ENCODE peak calls at places on chromosome 6, in five cellular contexts. V is GM23338, X is uterus, A is amniotic stem cell, F is B cell. E is an unnamed sample.

GRCh38 chr6:42104095-42104806 is 38.2 kb downstream of the C6orf132 start:
- DNase-seq in V (peak), X (peak), A (no peak), F (peak), E (peak)

GRCh38 chr6:51775942-51776860 is 311.2 kb downstream of the PKHD1 start:
- DNase-seq in V (no peak), X (no peak), A (no peak), F (no peak), E (no peak)

GRCh38 chr6:127119361-127120108 is 1.1 kb downstream of the RSPO3 start:
- DNase-seq in V (peak), X (peak), A (no peak), F (peak), E (peak)

GRCh38 chr6:107674995-107675738 is 148.9 kb downstream of the SCML4 start:
- DNase-seq in V (peak), X (peak), A (peak), F (peak), E (peak)

GRCh38 chr6:13372688-13373487 is 44.6 kb upstream of the TBC1D7 start:
- DNase-seq in V (no peak), X (no peak), A (no peak), F (no peak), E (no peak)

GRCh38 chr6:18551228-18551627 is 164.1 kb downstream of the RNF144B start:
- DNase-seq in V (no peak), X (no peak), A (peak), F (no peak), E (no peak)

GRCh38 chr6:147752686-147753418 is 244.4 kb downstream of the SAMD5 start:
- DNase-seq in V (no peak), X (no peak), A (no peak), F (no peak), E (no peak)

GRCh38 chr6:36442083-36442670 is 477 bp downstream of the PXT1 start:
- DNase-seq in V (no peak), X (no peak), A (no peak), F (no peak), E (no peak)

GRCh38 chr6:139982652-139983051 is 608.2 kb upstream of the CITED2 start:
- DNase-seq in V (peak), X (no peak), A (no peak), F (no peak), E (no peak)

GRCh38 chr6:163415176-163415619 is 680 bp downstream of the QKI start:
- DNase-seq in V (peak), X (peak), A (no peak), F (peak), E (peak)

GRCh38 chr6:4924872-4925271 is 79.0 kb downstream of the RPP40 start:
- DNase-seq in V (no peak), X (no peak), A (no peak), F (no peak), E (no peak)

GRCh38 chr6:47567586-47567985 is 90.0 kb downstream of the CD2AP start:
- DNase-seq in V (no peak), X (no peak), A (no peak), F (no peak), E (no peak)

GRCh38 chr6:90103056-90103793 is 193.4 kb downstream of the BACH2 start:
- DNase-seq in V (no peak), X (no peak), A (no peak), F (no peak), E (no peak)

GRCh38 chr6:88519227-88520019 is 353.3 kb upstream of the CNR1 start:
- DNase-seq in V (no peak), X (no peak), A (no peak), F (no peak), E (no peak)

GRCh38 chr6:36195471-36196048 is 984 bp upstream of the BRPF3 start:
- DNase-seq in V (no peak), X (no peak), A (no peak), F (no peak), E (no peak)

GRCh38 chr6:149225370-149225769 is 92.1 kb upstream of the TAB2 start:
- DNase-seq in V (no peak), X (no peak), A (no peak), F (no peak), E (no peak)

GRCh38 chr6:42316981-42317380 is 99.3 kb upstream of the MRPS10 start:
- DNase-seq in V (no peak), X (no peak), A (no peak), F (no peak), E (no peak)

GRCh38 chr6:100001915-100002388 is 7.9 kb upstream of the MCHR2 start:
- DNase-seq in V (peak), X (peak), A (peak), F (peak), E (peak)

GRCh38 chr6:4358414-4359107 is 223.2 kb upstream of the ECI2 start:
- DNase-seq in V (peak), X (peak), A (peak), F (no peak), E (peak)

GRCh38 chr6:147577466-147577865 is 69.0 kb downstream of the SAMD5 start:
- DNase-seq in V (no peak), X (no peak), A (no peak), F (no peak), E (no peak)

GRCh38 chr6:46773201-46773855 is 19.9 kb upstream of the MEP1A start:
- DNase-seq in V (no peak), X (no peak), A (no peak), F (no peak), E (no peak)

GRCh38 chr6:43714311-43715055 is 26.9 kb upstream of the MRPS18A start:
- DNase-seq in V (no peak), X (peak), A (no peak), F (no peak), E (no peak)

GRCh38 chr6:152313542-152314482 is 323.4 kb downstream of the SYNE1 start:
- DNase-seq in V (peak), X (no peak), A (no peak), F (no peak), E (no peak)

GRCh38 chr6:52162940-52163908 is 23.0 kb upstream of the IL17A start:
- DNase-seq in V (peak), X (no peak), A (no peak), F (no peak), E (no peak)

GRCh38 chr6:167505782-167506181 is 180.9 kb downstream of the TTLL2 start:
- DNase-seq in V (no peak), X (no peak), A (no peak), F (no peak), E (no peak)

E was measured in neuronal stem cell.